ENCODE peak calls at places on chromosomes 3 and 15, in nine cellular contexts. X is testis, V is upper lobe of right lung, F is mammary epithelial cell, N is MM.1S, M is transverse colon, E is left ventricle myocardium inferior, P is foreskin keratinocyte, A is H9. J is an unnamed sample. For H3K27me3, the result is how much of the 10 kb centered on the place peaks cover.

GRCh38 chr3:13815088-13815683 is 64.7 kb downstream of the WNT7A start:
- DNase-seq in X (no peak), V (no peak), F (no peak), N (no peak), M (no peak), E (no peak), P (no peak), A (no peak), J (peak)

GRCh38 chr3:158961497-158961896 is 159.6 kb downstream of the MFSD1 start:
- DNase-seq in X (no peak), V (no peak), F (no peak), N (no peak), M (no peak), E (no peak), P (no peak), A (peak), J (no peak)

GRCh38 chr3:71366991-71367604 is 216.4 kb downstream of the FOXP1 start:
- DNase-seq in X (no peak), V (no peak), F (no peak), N (no peak), M (no peak), E (no peak), P (no peak), A (no peak), J (no peak)

GRCh38 chr3:157469571-157470294 is 33.1 kb downstream of the PTX3 start:
- DNase-seq in X (no peak), V (no peak), F (no peak), N (no peak), M (no peak), E (no peak), P (no peak), A (no peak), J (no peak)

GRCh38 chr3:117666827-117667226 is 957.2 kb downstream of the TUSC7 start:
- DNase-seq in X (no peak), V (no peak), F (no peak), N (no peak), M (no peak), E (no peak), P (no peak), A (no peak), J (no peak)

GRCh38 chr15:88839961-88840360 is 36.7 kb downstream of the ACAN start:
- DNase-seq in X (no peak), V (no peak), F (no peak), N (no peak), M (no peak), E (no peak), P (no peak), A (no peak), J (no peak)

GRCh38 chr3:194129581-194130133 is 6.3 kb upstream of the HES1 start:
- DNase-seq in X (peak), V (no peak), F (no peak), N (no peak), M (peak), E (peak), P (no peak), A (peak), J (no peak)

GRCh38 chr15:44435893-44436667 is 8.7 kb downstream of the CTDSPL2 start:
- DNase-seq in X (no peak), V (no peak), F (peak), N (no peak), M (no peak), E (no peak), P (peak), A (no peak), J (peak)

GRCh38 chr15:69735126-69735525 is 282.5 kb downstream of the RPLP1 start:
- DNase-seq in X (no peak), V (no peak), F (no peak), N (no peak), M (no peak), E (no peak), P (no peak), A (no peak), J (no peak)

GRCh38 chr3:185824467-185825378 is at the start of gene IGF2BP2:
- DNase-seq in X (peak), V (peak), F (peak), N (peak), M (peak), E (peak), P (peak), A (peak), J (peak)

GRCh38 chr3:64756587-64756986 is 68.8 kb upstream of the ADAMTS9 start:
- DNase-seq in X (no peak), V (no peak), F (no peak), N (no peak), M (no peak), E (no peak), P (no peak), A (no peak), J (no peak)

GRCh38 chr3:188720636-188721035 is 451.1 kb upstream of the TPRG1 start:
- DNase-seq in X (no peak), V (no peak), F (peak), N (no peak), M (no peak), E (no peak), P (peak), A (no peak), J (peak)

GRCh38 chr3:188468672-188469071 is 314.7 kb downstream of the LPP start:
- DNase-seq in X (peak), V (no peak), F (no peak), N (no peak), M (peak), E (no peak), P (no peak), A (no peak), J (no peak)

GRCh38 chr3:171783086-171783485 is 27.2 kb downstream of the PLD1 start:
- DNase-seq in X (no peak), V (no peak), F (peak), N (no peak), M (no peak), E (no peak), P (peak), A (no peak), J (peak)

GRCh38 chr3:192727032-192727847 is at the start of gene FGF12:
- DNase-seq in X (peak), V (peak), F (peak), N (peak), M (peak), E (peak), P (peak), A (peak), J (peak)

GRCh38 chr3:55608266-55608937 is 121.3 kb upstream of the WNT5A start:
- DNase-seq in X (no peak), V (no peak), F (no peak), N (no peak), M (no peak), E (no peak), P (no peak), A (no peak), J (no peak)

GRCh38 chr3:127746400-127747057 is 73.8 kb downstream of the ABTB1 start:
- DNase-seq in X (no peak), V (no peak), F (no peak), N (no peak), M (peak), E (peak), P (no peak), A (no peak), J (no peak)

GRCh38 chr3:185153861-185154629 is 1.2 kb upstream of the C3orf70 start:
- DNase-seq in X (no peak), V (no peak), F (no peak), N (no peak), M (no peak), E (no peak), P (no peak), A (peak), J (no peak)

GRCh38 chr3:9067352-9067975 is 104.2 kb upstream of the RAD18 start:
- DNase-seq in X (peak), V (no peak), F (peak), N (peak), M (peak), E (no peak), P (no peak), A (peak), J (peak)

GRCh38 chr15:89587955-89588354 is 12.7 kb downstream of the TICRR start:
- DNase-seq in X (no peak), V (no peak), F (peak), N (no peak), M (no peak), E (no peak), P (peak), A (no peak), J (peak)

GRCh38 chr3:73623316-73623715 is 1.4 kb downstream of the PDZRN3 start:
- DNase-seq in X (peak), V (no peak), F (no peak), N (no peak), M (no peak), E (peak), P (no peak), A (no peak), J (no peak)

GRCh38 chr15:62961134-62961533 is 81.4 kb upstream of the TPM1 start:
- DNase-seq in X (no peak), V (no peak), F (no peak), N (no peak), M (no peak), E (no peak), P (no peak), A (no peak), J (no peak)

GRCh38 chr3:33660035-33660434 is 58.0 kb downstream of the CLASP2 start:
- DNase-seq in X (no peak), V (no peak), F (no peak), N (no peak), M (no peak), E (no peak), P (no peak), A (no peak), J (no peak)

GRCh38 chr3:120506828-120507774 is 56.3 kb upstream of the FSTL1 start:
- DNase-seq in X (peak), V (no peak), F (no peak), N (no peak), M (peak), E (no peak), P (peak), A (no peak), J (no peak)

GRCh38 chr15:89837830-89838178 is 23.2 kb upstream of the ANPEP start:
- DNase-seq in X (no peak), V (no peak), F (no peak), N (no peak), M (no peak), E (no peak), P (no peak), A (no peak), J (no peak)

GRCh38 chr15:58538901-58539300 is 107.1 kb downstream of the LIPC start:
- DNase-seq in X (no peak), V (no peak), F (no peak), N (no peak), M (no peak), E (no peak), P (no peak), A (no peak), J (no peak)

GRCh38 chr15:90813796-90814192 is 54.6 kb upstream of the FURIN start:
- DNase-seq in X (no peak), V (no peak), F (peak), N (no peak), M (no peak), E (no peak), P (no peak), A (no peak), J (peak)

GRCh38 chr3:8627949-8628348 is 16.6 kb downstream of the SSUH2 start:
- DNase-seq in X (no peak), V (no peak), F (no peak), N (no peak), M (no peak), E (no peak), P (no peak), A (no peak), J (no peak)

GRCh38 chr3:9420850-9421549 is 23.6 kb downstream of the SETD5 start:
- DNase-seq in X (no peak), V (no peak), F (peak), N (no peak), M (no peak), E (no peak), P (no peak), A (no peak), J (no peak)

GRCh38 chr3:127092776-127093175 is 100.2 kb upstream of the PRR23E start:
- DNase-seq in X (no peak), V (peak), F (no peak), N (no peak), M (peak), E (no peak), P (no peak), A (no peak), J (no peak)

GRCh38 chr15:52150878-52151277 is 38.3 kb upstream of the BCL2L10 start:
- DNase-seq in X (no peak), V (no peak), F (no peak), N (no peak), M (no peak), E (no peak), P (no peak), A (no peak), J (no peak)

GRCh38 chr3:62207197-62207596 is 166.2 kb downstream of the FEZF2 start:
- DNase-seq in X (no peak), V (no peak), F (no peak), N (no peak), M (no peak), E (no peak), P (no peak), A (no peak), J (no peak)

GRCh38 chr3:71090207-71090606 is 493.3 kb downstream of the FOXP1 start:
- DNase-seq in X (no peak), V (no peak), F (no peak), N (no peak), M (no peak), E (no peak), P (no peak), A (no peak), J (no peak)

GRCh38 chr15:85284497-85284896 is 95.9 kb upstream of the AKAP13 start:
- DNase-seq in X (no peak), V (no peak), F (no peak), N (peak), M (peak), E (no peak), P (no peak), A (no peak), J (no peak)

DNA sequence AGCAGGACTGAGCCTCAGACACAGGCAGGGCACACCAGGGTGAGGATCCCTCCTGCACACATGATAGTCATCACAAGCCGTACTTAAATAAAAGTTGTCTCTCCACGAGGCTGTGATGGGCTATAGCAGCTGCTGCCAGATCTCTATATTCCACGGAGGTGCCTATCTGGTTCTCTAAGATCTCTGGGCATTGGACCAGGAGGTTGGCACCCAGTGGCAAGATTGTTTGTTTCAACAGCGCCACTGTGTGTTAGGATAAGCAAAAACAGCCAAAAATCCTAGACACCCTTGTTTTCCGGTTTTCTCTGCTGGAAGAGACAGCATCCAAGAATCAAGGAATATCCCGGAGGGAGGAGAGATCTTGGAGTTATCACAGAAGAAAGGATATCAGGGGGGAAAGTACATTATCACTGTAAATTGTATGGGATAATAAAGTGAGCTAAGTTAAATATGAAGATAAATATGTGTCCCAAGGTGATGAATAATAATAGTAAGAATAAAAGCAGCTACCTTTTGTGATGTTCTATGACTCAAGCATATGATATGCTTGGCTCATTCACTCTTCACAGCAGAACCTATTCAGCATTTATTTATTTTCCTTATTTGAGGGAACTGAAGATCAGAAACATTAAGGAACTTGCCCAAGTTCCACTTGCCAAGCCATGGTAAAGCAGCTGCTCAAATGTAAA is 90.6 kb upstream of the AKAP13 start:
- DNase-seq in X (peak), V (no peak), F (peak), N (peak), M (peak), E (peak), P (peak), A (no peak), J (peak)
- TF ChIP-seq CTCF in X (no peak), V (peak), F (peak), N (peak), M (peak), E (peak), P (peak), A (peak), J (peak)

GRCh38 chr15:73757571-73757970 is 4.4 kb upstream of the INSYN1 start:
- DNase-seq in X (no peak), V (no peak), F (no peak), N (no peak), M (no peak), E (no peak), P (no peak), A (no peak), J (no peak)
- H3K27me3 ChIP-seq in X (under half), V (under half), F (under half), N (under half), M (half or more), E (under half), P (half or more), A (under half), J (half or more)

DNA sequence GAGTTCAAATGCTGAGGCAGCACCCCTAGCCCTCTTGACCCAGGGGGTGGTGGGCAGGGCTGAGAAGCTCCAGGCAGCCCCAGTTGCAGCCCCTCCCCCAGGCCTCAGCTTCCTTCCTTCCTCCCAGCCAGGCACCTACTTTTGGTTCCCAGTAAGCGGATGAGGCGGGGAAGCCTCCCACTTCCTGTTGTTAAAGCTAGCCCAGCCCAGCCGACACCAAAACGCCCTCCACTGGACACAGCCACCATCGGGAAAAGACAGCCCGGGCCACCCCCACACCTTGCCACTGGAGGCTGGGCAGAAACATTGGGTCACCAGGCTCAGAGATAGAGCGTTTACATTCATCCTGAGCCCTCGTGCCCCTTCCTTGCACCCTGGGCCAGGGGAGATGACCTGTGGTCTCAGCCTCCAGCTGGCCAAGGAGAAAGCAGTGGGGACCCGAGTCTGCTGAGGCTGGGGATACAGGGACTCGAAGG is 3.5 kb downstream of the DUSP7 start:
- DNase-seq in X (peak), V (peak), F (peak), N (no peak), M (peak), E (peak), P (peak), A (peak), J (peak)
- TF ChIP-seq CTCF in X (peak), V (peak), F (peak), N (no peak), M (peak), E (peak), P (peak), A (peak), J (peak)

DNA sequence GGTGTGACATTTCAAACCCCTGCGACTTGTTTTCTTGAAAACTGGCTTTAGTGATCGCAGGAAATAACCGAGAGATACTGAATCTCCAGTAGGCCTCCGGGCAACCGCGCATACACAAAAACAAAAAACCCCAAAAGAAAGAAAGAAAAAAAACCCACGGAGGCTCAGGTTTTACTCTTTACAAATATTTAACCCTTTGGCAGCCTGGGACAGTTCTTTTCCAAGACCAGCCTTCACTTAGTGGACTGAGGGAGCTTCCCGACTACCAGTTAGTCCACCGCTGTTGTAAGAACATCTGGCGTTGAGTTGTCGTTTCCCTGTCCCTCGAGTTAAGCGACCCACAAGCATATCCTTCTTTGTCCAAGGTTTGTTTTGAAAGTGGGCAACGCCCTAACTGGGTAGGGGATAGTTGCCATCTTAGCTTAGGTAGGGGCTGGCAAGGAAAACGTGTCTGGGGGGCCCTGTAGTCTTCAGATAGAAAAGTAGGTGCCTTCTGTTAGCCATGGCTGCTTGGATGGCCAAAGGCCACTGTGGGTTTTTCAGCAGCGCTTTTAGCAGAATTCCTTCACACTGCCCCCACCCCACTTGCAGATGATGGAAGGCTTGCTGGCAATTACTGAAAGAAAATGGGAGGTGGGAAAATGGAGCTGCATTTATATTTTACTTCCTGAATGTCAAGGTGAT is 6.9 kb downstream of the ISL2 start:
- DNase-seq in X (no peak), V (no peak), F (no peak), N (no peak), M (no peak), E (no peak), P (no peak), A (no peak), J (peak)
- H3K27me3 ChIP-seq in X (under half), V (half or more), F (half or more), N (under half), M (half or more), E (half or more), P (half or more), A (half or more), J (half or more)

DNA sequence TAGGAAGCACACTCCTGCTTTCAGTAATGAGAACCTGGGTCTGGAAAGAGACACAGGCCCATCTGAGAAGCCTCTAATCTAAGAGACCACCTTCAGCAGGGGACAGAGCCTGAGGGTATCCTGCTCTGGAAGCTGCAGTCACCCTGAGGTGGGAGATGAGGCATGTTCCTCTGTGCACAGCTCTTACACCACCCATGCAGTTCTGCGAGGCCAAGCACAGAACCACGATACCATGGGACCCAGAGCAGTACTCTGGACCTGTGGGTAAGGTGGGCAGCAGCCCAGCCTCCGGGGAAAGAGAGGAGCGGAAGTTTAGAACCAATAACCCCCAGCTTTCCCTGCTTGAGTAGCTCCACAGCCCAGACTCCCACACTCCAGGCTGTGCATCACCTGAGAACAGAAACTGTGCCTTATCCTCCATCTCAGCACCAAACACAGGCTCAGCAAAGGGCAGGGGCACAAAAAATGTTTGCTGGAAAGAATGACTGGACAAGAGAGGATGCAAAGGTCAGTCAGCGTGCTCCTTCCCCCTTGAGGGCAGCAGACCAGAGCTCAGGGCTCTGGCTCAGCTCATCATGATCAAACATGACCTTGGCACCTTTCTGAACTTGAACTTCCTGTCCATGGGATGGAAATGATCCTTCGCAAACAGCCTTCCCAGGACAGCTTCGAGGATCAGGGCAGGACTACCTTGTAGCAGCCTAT is 43.1 kb downstream of the RBPMS2 start:
- DNase-seq in X (no peak), V (no peak), F (no peak), N (no peak), M (no peak), E (no peak), P (no peak), A (no peak), J (peak)
- TF ChIP-seq CTCF in X (no peak), V (no peak), F (no peak), N (no peak), M (no peak), E (no peak), P (no peak), A (no peak), J (no peak)

GRCh38 chr3:123984957-123985356 is 7.0 kb downstream of the ROPN1 start:
- DNase-seq in X (no peak), V (no peak), F (no peak), N (no peak), M (peak), E (no peak), P (no peak), A (no peak), J (no peak)

GRCh38 chr3:123984350-123984749 is 7.6 kb downstream of the ROPN1 start:
- DNase-seq in X (no peak), V (no peak), F (no peak), N (no peak), M (no peak), E (no peak), P (no peak), A (no peak), J (no peak)

GRCh38 chr3:123986427-123986826 is 5.5 kb downstream of the ROPN1 start:
- DNase-seq in X (no peak), V (no peak), F (no peak), N (no peak), M (no peak), E (no peak), P (no peak), A (peak), J (no peak)

GRCh38 chr3:123980539-123980938 is 11.4 kb downstream of the ROPN1 start:
- DNase-seq in X (no peak), V (no peak), F (no peak), N (no peak), M (no peak), E (no peak), P (no peak), A (no peak), J (no peak)
- H3K27me3 ChIP-seq in X (under half), V (under half), F (under half), N (under half), M (under half), E (under half), P (half or more), A (under half), J (under half)

GRCh38 chr3:48275292-48276027 is 34.6 kb downstream of the ZNF589 start:
- DNase-seq in X (no peak), V (no peak), F (peak), N (no peak), M (no peak), E (no peak), P (peak), A (no peak), J (no peak)
- TF ChIP-seq CTCF in X (no peak), V (no peak), F (no peak), N (no peak), M (no peak), E (no peak), P (no peak), A (no peak), J (no peak)

J was measured in osteoblast.